ENCODE peak calls at places on chromosomes 2 and 18, in five cellular contexts. Z, P, H, S and Y are unnamed samples.

GRCh38 chr18:65221736-65222135 is 529.1 kb upstream of the CDH7 start:
- DNase-seq in Z (no peak), P (no peak), S (no peak), H (no peak), Y (no peak)

GRCh38 chr2:177184606-177185005 is 28.0 kb upstream of the HNRNPA3 start:
- DNase-seq in P (no peak), H (no peak), S (no peak), Z (no peak), Y (no peak)

GRCh38 chr2:119049968-119050657 is 108.1 kb downstream of the MARCO start:
- DNase-seq in P (no peak), H (no peak), Z (no peak), S (no peak), Y (no peak)

GRCh38 chr2:20640411-20641122 is 10.3 kb downstream of the HS1BP3 start:
- DNase-seq in Z (no peak), P (no peak), S (no peak), H (no peak), Y (no peak)

GRCh38 chr2:84906108-84906899 is 848 bp downstream of the TMSB10 start:
- DNase-seq in Z (peak), H (no peak), S (no peak), P (peak), Y (no peak)

GRCh38 chr2:223614534-223614933 is 12.4 kb upstream of the SCG2 start:
- DNase-seq in S (no peak), P (no peak), H (no peak), Z (no peak), Y (no peak)

GRCh38 chr2:98821629-98822135 is 90.8 kb upstream of the MGAT4A start:
- DNase-seq in H (no peak), S (no peak), P (no peak), Z (no peak), Y (no peak)

GRCh38 chr2:70467831-70468810 is 85.5 kb downstream of the TGFA start:
- DNase-seq in S (no peak), H (no peak), P (no peak), Z (no peak), Y (no peak)

GRCh38 chr18:12571617-12572016 is 86.3 kb downstream of the SPIRE1 start:
- DNase-seq in S (no peak), Z (no peak), H (no peak), P (no peak), Y (no peak)

GRCh38 chr2:88683160-88684021 is 8.1 kb upstream of the RPIA start:
- DNase-seq in Z (no peak), S (no peak), H (no peak), P (no peak), Y (no peak)

GRCh38 chr2:27284989-27285388 is 2.8 kb downstream of the TRIM54 start:
- DNase-seq in S (no peak), H (no peak), Z (no peak), P (no peak), Y (no peak)

GRCh38 chr2:173451137-173451536 is 96.5 kb downstream of the CDCA7 start:
- DNase-seq in P (no peak), Z (no peak), H (no peak), S (no peak), Y (no peak)

GRCh38 chr2:48912110-48912509 is 156.6 kb upstream of the LHCGR start:
- DNase-seq in Z (no peak), H (no peak), S (peak), P (no peak), Y (no peak)

GRCh38 chr2:36965751-36966369 is 476 bp downstream of the STRN start:
- DNase-seq in P (peak), Z (peak), S (peak), H (no peak), Y (peak)

GRCh38 chr2:113240150-113240914 is 38.4 kb downstream of the PAX8 start:
- DNase-seq in S (peak), H (peak), Z (peak), P (peak), Y (peak)

GRCh38 chr2:207317358-207317984 is 151.7 kb upstream of the KLF7 start:
- DNase-seq in S (no peak), H (peak), Z (no peak), P (no peak), Y (peak)

GRCh38 chr2:162056796-162057399 is 17.1 kb downstream of the DPP4 start:
- DNase-seq in Z (no peak), P (no peak), S (no peak), H (no peak), Y (no peak)

GRCh38 chr18:42030586-42031182 is 75.7 kb downstream of the PIK3C3 start:
- DNase-seq in Z (no peak), H (peak), P (peak), S (peak), Y (peak)

GRCh38 chr2:29462293-29462692 is 347.1 kb downstream of the CLIP4 start:
- DNase-seq in S (no peak), P (peak), Z (no peak), H (peak), Y (peak)

GRCh38 chr18:48899558-48900174 is 51.1 kb downstream of the SMAD7 start:
- DNase-seq in P (no peak), Z (no peak), H (no peak), S (no peak), Y (no peak)

GRCh38 chr2:88492002-88492401 is 39.5 kb upstream of the FOXI3 start:
- DNase-seq in H (no peak), S (no peak), Z (no peak), P (no peak), Y (no peak)

GRCh38 chr2:36352024-36352398 is 3.6 kb upstream of the CRIM1 start:
- DNase-seq in S (no peak), Z (no peak), P (peak), H (peak), Y (peak)

GRCh38 chr2:238132463-238133450 is 5.7 kb upstream of the KLHL30 start:
- DNase-seq in S (no peak), Z (no peak), P (no peak), H (no peak), Y (no peak)

GRCh38 chr2:9937968-9938367 is 13.5 kb upstream of the GRHL1 start:
- DNase-seq in H (no peak), S (no peak), Z (no peak), P (no peak), Y (no peak)

GRCh38 chr2:208406474-208407451 is at the start of gene PTH2R:
- DNase-seq in Z (no peak), S (peak), P (peak), H (no peak), Y (no peak)

GRCh38 chr2:151678849-151679248 is 55.4 kb downstream of the NEB start:
- DNase-seq in S (no peak), Z (no peak), P (no peak), H (no peak), Y (no peak)

GRCh38 chr2:104656496-104657310 is 197.2 kb upstream of the POU3F3 start:
- DNase-seq in H (no peak), S (no peak), P (no peak), Z (no peak), Y (no peak)

GRCh38 chr2:176589287-176589686 is 320.0 kb downstream of the MTX2 start:
- DNase-seq in P (no peak), Z (no peak), H (no peak), S (no peak), Y (no peak)

GRCh38 chr2:237931205-237931721 is 35.6 kb upstream of the UBE2F start:
- DNase-seq in P (peak), S (no peak), H (peak), Z (no peak), Y (peak)

GRCh38 chr18:22694954-22695353 is 238.2 kb upstream of the RBBP8 start:
- DNase-seq in P (peak), Z (no peak), H (peak), S (no peak), Y (peak)

GRCh38 chr2:223545830-223546229 is 56.3 kb downstream of the SCG2 start:
- DNase-seq in S (no peak), P (no peak), H (peak), Z (no peak), Y (no peak)

GRCh38 chr18:59835656-59836379 is 64.0 kb upstream of the PMAIP1 start:
- DNase-seq in P (no peak), S (no peak), Z (no peak), H (peak), Y (peak)

GRCh38 chr2:190646780-190647626 is 1.9 kb upstream of the NAB1 start:
- DNase-seq in H (no peak), S (no peak), Z (no peak), P (peak), Y (peak)

GRCh38 chr2:166115589-166115988 is 12.2 kb downstream of the SCN1A start:
- DNase-seq in Z (no peak), P (no peak), H (no peak), S (no peak), Y (no peak)

GRCh38 chr2:21006423-21007128 is 37.3 kb downstream of the APOB start:
- DNase-seq in Z (no peak), H (no peak), S (no peak), P (no peak), Y (no peak)

GRCh38 chr2:197958592-197958991 is 154.2 kb downstream of the PLCL1 start:
- DNase-seq in H (no peak), Z (no peak), S (no peak), P (no peak), Y (no peak)